ENCODE peak calls at places on chromosomes 4 and X, in ten cellular contexts. K, B, V, A, O, T, U, S, Z and J are unnamed samples.

GRCh38 chrX:103845165-103845653 is 13.2 kb upstream of the RAB9B start:
- DNase-seq in K (peak; percentile 74), U (peak; percentile 33), O (peak; percentile 81), A (peak; percentile 67), B (peak; percentile 76), V (peak; percentile 42), Z (peak; percentile 53), T (peak; percentile 63), S (no peak), J (peak; percentile 86)

GRCh38 chr4:124903995-124904722 is 191.6 kb upstream of the ANKRD50 start:
- DNase-seq in T (no peak), K (no peak), O (peak; percentile 84), V (no peak), A (peak; percentile 5), U (no peak), Z (peak; percentile 29), S (no peak), B (peak; percentile 72), J (peak; percentile 63)

GRCh38 chrX:7876957-7877356 is 34.0 kb downstream of the VCX start:
- DNase-seq in U (no peak), T (no peak), V (no peak), Z (no peak), B (no peak), A (no peak), O (no peak), K (no peak), S (no peak), J (no peak)

GRCh38 chr4:129545599-129546278 is 449.8 kb downstream of the C4orf33 start:
- DNase-seq in T (no peak), A (peak; percentile 10), U (peak; percentile 47), B (peak; percentile 74), O (peak; percentile 68), K (peak; percentile 67), V (no peak), S (no peak), Z (no peak), J (peak; percentile 95)

GRCh38 chr4:72418458-72418857 is 150.6 kb downstream of the ADAMTS3 start:
- DNase-seq in T (peak; percentile 28), O (peak; percentile 80), B (peak; percentile 83), K (no peak), V (no peak), S (no peak), U (no peak), A (no peak), Z (peak; percentile 51), J (peak; percentile 84)

GRCh38 chr4:53497446-53498069 is 93.7 kb downstream of the LNX1 start:
- DNase-seq in T (no peak), K (peak; percentile 76), O (peak; percentile 44), A (peak; percentile 47), U (peak; percentile 61), V (no peak), B (peak; percentile 59), Z (no peak), S (no peak), J (peak; percentile 23)

GRCh38 chrX:7069556-7069955 is 78.0 kb upstream of the STS start:
- DNase-seq in A (no peak), S (peak; percentile 49), U (no peak), O (no peak), B (no peak), K (no peak), T (no peak), V (no peak), Z (no peak), J (no peak)

GRCh38 chr4:66704243-66704642 is 841.1 kb downstream of the CENPC start:
- DNase-seq in A (no peak), T (no peak), S (no peak), O (no peak), U (no peak), K (no peak), V (no peak), B (no peak), Z (no peak), J (no peak)

GRCh38 chrX:39427492-39428289 is 626.4 kb downstream of the MID1IP1 start:
- DNase-seq in A (no peak), U (no peak), T (no peak), V (no peak), B (peak; percentile 79), S (no peak), O (peak; percentile 51), K (no peak), Z (peak; percentile 83), J (peak; percentile 48)

GRCh38 chr4:146329042-146329716 is 114.8 kb downstream of the REELD1 start:
- DNase-seq in U (no peak), Z (peak; percentile 63), S (no peak), T (no peak), B (peak; percentile 80), V (no peak), K (no peak), O (peak; percentile 83), A (no peak), J (peak; percentile 90)

GRCh38 chrX:120087289-120088017 is 10.0 kb upstream of the RHOXF2B start:
- DNase-seq in U (peak; percentile 20), B (no peak), T (no peak), Z (no peak), O (no peak), K (no peak), V (no peak), S (no peak), A (no peak), J (no peak)

GRCh38 chrX:134929813-134930212 is 61.0 kb upstream of the SMIM10 start:
- DNase-seq in V (no peak), S (no peak), Z (no peak), O (no peak), U (no peak), T (no peak), A (no peak), B (no peak), K (no peak), J (no peak)

GRCh38 chrX:52420824-52421443 is 52.1 kb downstream of the XAGE2 start:
- DNase-seq in S (no peak), U (no peak), Z (peak; percentile 37), B (peak; percentile 73), K (no peak), V (no peak), T (no peak), O (no peak), A (no peak), J (peak; percentile 73)

GRCh38 chr4:133465022-133465421 is 315.9 kb downstream of the PCDH10 start:
- DNase-seq in S (no peak), Z (no peak), O (no peak), K (no peak), A (no peak), U (no peak), V (no peak), B (no peak), T (no peak), J (no peak)

GRCh38 chr4:169122405-169122804 is 112.3 kb upstream of the CBR4 start:
- DNase-seq in U (no peak), O (no peak), B (no peak), K (no peak), V (no peak), S (no peak), T (no peak), A (no peak), Z (no peak), J (no peak)

GRCh38 chr4:105369988-105370387 is 103.9 kb downstream of the PPA2 start:
- DNase-seq in U (no peak), S (no peak), T (no peak), O (no peak), V (no peak), Z (no peak), A (no peak), K (no peak), B (peak; percentile 14), J (no peak)

GRCh38 chrX:122586831-122587230 is 597.2 kb upstream of the GRIA3 start:
- DNase-seq in U (no peak), B (peak; percentile 22), O (peak; percentile 39), A (no peak), K (no peak), S (no peak), T (no peak), Z (no peak), V (no peak), J (no peak)

GRCh38 chr4:118032691-118033090 is 1.6 kb upstream of the NDST3 start:
- DNase-seq in A (no peak), O (peak; percentile 62), B (peak; percentile 10), U (no peak), S (no peak), V (no peak), Z (no peak), T (peak; percentile 51), K (no peak), J (no peak)

GRCh38 chr4:1194028-1194900 is 21.9 kb upstream of the SPON2 start:
- DNase-seq in V (no peak), S (peak; percentile 85), Z (peak; percentile 96), A (no peak), U (peak; percentile 20), O (peak; percentile 53), K (peak; percentile 87), T (peak; percentile 94), B (peak; percentile 64), J (peak; percentile 52)
- H3K4me3 ChIP-seq in V (no peak overlapping the region), S (peak overlapping the region; percentile 4), Z (peak overlapping the region; percentile 47), A (no peak overlapping the region), U (peak overlapping the region; percentile 19), O (no peak overlapping the region), K (peak overlapping the region; percentile 23), T (peak overlapping the region; percentile 37), B (peak overlapping the region; percentile 50), J (peak overlapping the region; percentile 30)

DNA sequence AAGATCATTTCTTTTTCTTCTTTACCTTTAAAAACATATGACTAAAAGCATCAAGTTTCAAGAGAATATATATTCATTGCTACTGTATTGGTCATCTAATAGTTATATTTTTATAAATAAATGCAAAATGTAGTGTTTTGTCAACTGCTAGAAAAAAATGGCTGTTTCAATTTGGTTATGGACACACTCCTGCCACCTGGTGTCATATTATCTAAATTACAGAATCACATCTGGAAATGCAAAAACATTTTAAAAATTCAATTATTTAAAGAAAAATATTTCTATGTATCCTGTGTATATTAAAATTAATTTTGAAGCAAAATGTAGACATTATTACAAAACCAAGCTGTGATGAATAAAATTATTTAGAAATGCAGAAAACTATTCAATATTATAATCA is 329.4 kb upstream of the PCDH18 start:
- DNase-seq in S (no peak), V (no peak), Z (peak; percentile 76), K (no peak), U (no peak), O (peak; percentile 41), B (peak; percentile 37), T (no peak), A (peak; percentile 16), J (peak; percentile 57)
- TF ChIP-seq CTCF in S (peak; percentile 24), V (no peak), Z (peak; percentile 51), K (peak; percentile 52), U (no peak), O (peak; percentile 41), B (peak; percentile 42), T (peak; percentile 58), A (peak; percentile 61), J (peak; percentile 43)

DNA sequence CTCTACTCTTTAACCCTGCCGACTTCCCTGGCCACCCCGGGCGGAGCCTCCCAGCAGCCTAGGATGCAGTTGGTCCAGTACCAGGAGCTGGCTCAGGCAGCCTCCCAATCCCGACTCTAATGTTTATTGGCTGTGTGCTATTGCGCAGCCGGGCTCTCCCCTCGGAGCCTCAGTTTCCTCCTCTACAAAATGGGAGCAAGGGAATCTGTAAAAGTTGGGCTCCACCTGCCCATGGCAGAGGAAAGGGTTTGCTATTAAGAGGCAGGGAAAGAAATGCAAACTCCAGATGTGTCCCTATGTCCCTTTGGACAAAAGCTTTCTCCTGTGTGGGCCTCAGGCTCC is 140.8 kb upstream of the PJA1 start:
- DNase-seq in A (no peak), T (no peak), B (no peak), S (no peak), K (no peak), U (no peak), Z (no peak), V (no peak), O (no peak), J (no peak)
- H3K4me3 ChIP-seq in A (no peak overlapping the region), T (no peak overlapping the region), B (no peak overlapping the region), S (no peak overlapping the region), K (no peak overlapping the region), U (no peak overlapping the region), Z (no peak overlapping the region), V (no peak overlapping the region), O (no peak overlapping the region), J (no peak overlapping the region)

GRCh38 chr4:75672461-75673026 is 667 bp downstream of the G3BP2 start:
- DNase-seq in B (peak; percentile 39), Z (peak; percentile 88), U (peak; percentile 52), A (peak; percentile 74), O (peak; percentile 45), T (peak; percentile 65), S (peak; percentile 89), V (peak; percentile 68), K (peak; percentile 82), J (peak; percentile 58)
- TF ChIP-seq CTCF in B (no peak), Z (no peak), U (no peak), A (no peak), O (no peak), T (no peak), S (no peak), V (no peak), K (no peak), J (no peak)